ENCODE peak calls at places on chromosomes 1 and 21, in five cellular contexts. W is dorsolateral prefrontal cortex; Z is CD8-positive, alpha-beta memory T cell; K is pancreas; S is heart left ventricle. I is an unnamed sample.

GRCh38 chr21:27571706-27572105 is 604.8 kb upstream of the ADAMTS5 start:
- DNase-seq in Z (no peak), W (no peak), K (no peak), S (no peak), I (no peak)

GRCh38 chr1:12501661-12502060 is 116.3 kb downstream of the DHRS3 start:
- DNase-seq in Z (no peak), S (no peak), K (no peak), W (no peak), I (no peak)

GRCh38 chr1:46425740-46426139 is 31.6 kb downstream of the FAAH start:
- DNase-seq in W (no peak), S (no peak), Z (no peak), K (no peak), I (no peak)

GRCh38 chr21:44911384-44912157 is 9.1 kb downstream of the ITGB2 start:
- DNase-seq in K (peak), Z (peak), W (peak), S (peak), I (peak)

GRCh38 chr1:152946248-152946647 is 758 bp upstream of the SPRR5 start:
- DNase-seq in Z (no peak), W (no peak), K (no peak), S (no peak), I (no peak)

GRCh38 chr1:54490361-54491248 is 57.4 kb upstream of the ACOT11 start:
- DNase-seq in Z (no peak), W (no peak), S (no peak), K (no peak), I (no peak)

GRCh38 chr1:78102082-78102481 is 56.3 kb downstream of the GIPC2 start:
- DNase-seq in W (no peak), K (no peak), Z (no peak), S (no peak), I (no peak)

GRCh38 chr1:184975208-184975875 is 1.0 kb upstream of the NIBAN1 start:
- DNase-seq in K (peak), W (no peak), Z (no peak), S (no peak), I (no peak)

GRCh38 chr1:203165101-203165799 is 10.4 kb downstream of the MYBPH start:
- DNase-seq in S (no peak), K (no peak), Z (no peak), W (no peak), I (no peak)

DNA sequence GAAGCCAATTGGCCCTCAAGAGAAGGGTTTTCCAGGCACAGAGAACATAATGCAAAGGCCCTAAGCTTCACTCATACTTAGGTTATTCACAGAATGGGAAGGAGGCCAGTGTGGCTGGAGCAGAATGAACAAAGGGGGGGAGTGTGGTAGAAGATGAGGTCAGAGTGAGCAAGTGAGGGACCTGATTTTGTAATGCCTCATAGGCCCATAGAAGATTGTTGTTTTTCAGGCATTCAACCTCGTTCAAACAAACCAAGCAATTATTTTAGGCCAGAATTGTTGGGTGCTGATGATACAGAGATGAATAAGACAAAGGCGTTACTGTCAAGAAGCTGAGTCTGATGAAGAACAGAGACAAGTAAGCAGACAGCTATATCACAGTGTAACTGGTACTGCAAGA is 54.5 kb upstream of the RAP1A start:
- DNase-seq in Z (no peak), K (no peak), S (no peak), W (peak), I (no peak)
- H3K27ac ChIP-seq in Z (no peak), K (no peak), S (no peak), W (peak), I (no peak)

GRCh38 chr1:26745191-26745590 is 42.6 kb upstream of the PIGV start:
- DNase-seq in S (no peak), Z (no peak), K (no peak), W (no peak), I (no peak)

GRCh38 chr1:26748351-26748750 is 39.4 kb upstream of the PIGV start:
- DNase-seq in Z (no peak), S (no peak), W (no peak), K (no peak), I (no peak)

GRCh38 chr1:26744075-26744958 is 43.4 kb upstream of the PIGV start:
- DNase-seq in Z (peak), S (peak), W (peak), K (peak), I (peak)

GRCh38 chr1:26749458-26749857 is 38.3 kb upstream of the PIGV start:
- DNase-seq in W (no peak), Z (no peak), S (no peak), K (no peak), I (no peak)

DNA sequence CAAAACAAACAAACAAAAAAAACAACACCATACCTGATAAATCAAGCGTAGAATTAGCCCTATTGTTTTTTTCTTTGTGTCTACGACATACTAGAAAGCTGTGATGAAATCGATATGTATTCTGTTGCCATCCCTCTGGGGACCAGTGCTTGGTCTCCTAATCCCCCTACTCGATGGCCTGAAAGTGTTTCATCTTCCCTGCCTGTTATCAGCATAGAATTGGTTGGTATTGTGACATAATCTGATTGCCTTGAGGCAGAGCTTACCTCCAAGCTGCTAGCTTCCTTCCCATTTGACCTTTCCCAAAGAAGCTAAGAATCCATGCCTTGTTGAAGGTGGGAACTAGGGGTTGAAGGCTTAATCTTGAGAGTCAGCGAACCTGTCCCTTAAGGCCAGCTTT is 40.7 kb upstream of the PIGV start:
- DNase-seq in K (no peak), Z (no peak), S (no peak), W (no peak), I (no peak)
- H3K27ac ChIP-seq in K (no peak), Z (no peak), S (no peak), W (no peak), I (no peak)

GRCh38 chr1:18719786-18720436 is 89.3 kb downstream of the PAX7 start:
- DNase-seq in K (no peak), Z (no peak), S (no peak), W (no peak), I (no peak)
- H3K27ac ChIP-seq in K (no peak), Z (no peak), S (no peak), W (no peak), I (no peak)

GRCh38 chr1:21514245-21514644 is 5.0 kb downstream of the ALPL start:
- DNase-seq in S (no peak), W (no peak), Z (no peak), K (no peak), I (no peak)

GRCh38 chr1:21518774-21519455 is 9.7 kb downstream of the ALPL start:
- DNase-seq in Z (no peak), K (no peak), W (no peak), S (no peak), I (no peak)

GRCh38 chr1:21517660-21518480 is 8.6 kb downstream of the ALPL start:
- DNase-seq in S (no peak), Z (no peak), W (no peak), K (no peak), I (no peak)

GRCh38 chr1:21520899-21521716 is 11.9 kb downstream of the ALPL start:
- DNase-seq in K (no peak), S (no peak), Z (no peak), W (no peak), I (no peak)

GRCh38 chr1:21517161-21517589 is 8.0 kb downstream of the ALPL start:
- DNase-seq in W (no peak), Z (no peak), K (no peak), S (no peak), I (no peak)
- H3K27ac ChIP-seq in W (no peak), Z (no peak), K (peak), S (no peak), I (no peak)

GRCh38 chr21:29053011-29053553 is 20.4 kb downstream of the CCT8 start:
- DNase-seq in Z (no peak), K (no peak), W (no peak), S (no peak), I (no peak)
- H3K27ac ChIP-seq in Z (no peak), K (no peak), W (no peak), S (no peak), I (peak)

DNA sequence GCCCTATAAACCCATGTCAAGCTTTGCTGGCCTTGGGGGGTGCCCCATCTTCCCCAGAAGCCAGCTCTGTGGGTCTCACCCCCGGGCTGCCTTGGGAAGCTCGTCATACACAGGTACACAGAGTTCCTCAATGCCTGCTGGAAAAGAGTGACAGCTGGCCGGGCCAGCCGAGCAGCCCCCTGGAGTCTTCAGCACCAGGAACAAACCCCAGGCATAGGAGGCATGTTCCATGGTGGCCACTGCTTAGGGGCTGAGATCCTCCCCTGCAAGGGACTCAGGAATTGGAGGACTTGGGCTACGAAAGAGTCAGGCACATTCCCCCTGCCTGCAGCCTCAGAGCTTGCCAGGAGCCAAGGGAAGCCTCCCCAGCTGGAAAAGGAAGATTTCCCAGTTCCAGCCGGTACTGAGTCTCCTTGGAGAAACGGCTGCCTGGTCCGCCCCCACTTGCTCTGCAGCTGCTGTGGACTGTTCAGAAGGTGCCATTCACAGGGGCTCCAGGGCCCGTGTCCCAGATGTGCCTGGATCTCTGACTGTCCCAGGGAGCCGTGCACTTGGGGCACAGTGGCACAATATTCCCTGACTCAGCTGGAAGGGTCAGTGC is 89.5 kb downstream of the STUM start:
- DNase-seq in K (no peak), W (no peak), S (no peak), Z (peak), I (peak)
- H3K27ac ChIP-seq in K (no peak), W (peak), S (peak), Z (no peak), I (peak)

DNA sequence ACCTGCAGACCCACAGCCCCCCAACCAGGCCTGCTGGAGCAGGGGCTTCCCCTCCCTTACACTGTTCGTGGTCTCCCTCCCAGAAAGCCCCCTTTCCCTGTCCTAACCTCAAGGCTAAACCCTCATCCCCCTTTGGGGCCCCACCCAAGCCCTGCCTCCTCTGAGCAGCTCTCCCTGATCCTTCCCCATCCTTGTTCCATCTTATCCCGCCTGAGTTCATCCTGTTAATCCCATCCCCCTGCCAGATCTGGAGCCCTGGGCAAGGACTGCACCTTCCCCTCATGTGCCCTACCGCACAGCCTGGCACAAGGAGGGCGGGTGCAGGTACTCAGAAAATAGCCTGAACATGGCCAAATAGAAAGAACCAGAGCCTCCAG is 6.9 kb upstream of the TNNT2 start:
- DNase-seq in Z (no peak), S (no peak), W (no peak), K (no peak), I (no peak)
- H3K27ac ChIP-seq in Z (no peak), S (peak), W (peak), K (no peak), I (peak)

I was measured in psoas muscle.